ENCODE peak calls at places on chromosomes 5 and 9, in eight cellular contexts. X is Peyer's patch, L is tibial nerve, Z is ovary, K is stomach, A is prostate gland, M is IMR-90, F is transverse colon. U is an unnamed sample.
A peak's percentile ranks its signal among the peaks of the same experiment; 100 is the strongest.

GRCh38 chr5:84885479-84886258 is 501.0 kb upstream of the EDIL3 start:
- DNase-seq in Z (peak; percentile 14), M (peak; percentile 78), L (no peak), K (no peak), X (no peak), F (no peak), A (no peak), U (no peak)

GRCh38 chr9:38243993-38244392 is 148.5 kb upstream of the ALDH1B1 start:
- DNase-seq in X (no peak), M (no peak), Z (no peak), L (no peak), A (no peak), F (no peak), K (no peak), U (no peak)

GRCh38 chr5:33824516-33825195 is 67.1 kb downstream of the ADAMTS12 start:
- DNase-seq in A (no peak), Z (no peak), F (peak; percentile 11), M (peak; percentile 81), K (no peak), X (peak; percentile 47), L (no peak), U (no peak)

GRCh38 chr5:127028822-127029457 is 1.4 kb downstream of the MARCHF3 start:
- DNase-seq in L (no peak), M (peak; percentile 36), F (peak; percentile 57), Z (peak; percentile 19), X (peak; percentile 64), A (peak; percentile 22), K (no peak), U (no peak)

GRCh38 chr9:37967681-37968080 is 63.8 kb upstream of the SLC25A51 start:
- DNase-seq in F (no peak), A (no peak), X (no peak), L (no peak), Z (no peak), M (no peak), K (no peak), U (peak; percentile 27)

GRCh38 chr5:115375922-115376321 is 79.5 kb upstream of the CCDC112 start:
- DNase-seq in Z (no peak), X (peak; percentile 59), F (peak; percentile 22), L (no peak), K (no peak), A (no peak), M (peak; percentile 61), U (no peak)

GRCh38 chr9:113464672-113465271 is 1.2 kb downstream of the RGS3 start:
- DNase-seq in Z (no peak), X (no peak), A (no peak), F (no peak), K (no peak), L (no peak), M (no peak), U (no peak)

GRCh38 chr9:138077126-138077525 is 199.5 kb downstream of the CACNA1B start:
- DNase-seq in F (no peak), M (no peak), X (peak; percentile 28), L (no peak), A (no peak), Z (no peak), K (peak; percentile 13), U (peak; percentile 41)

GRCh38 chr9:86749530-86750275 is 197.6 kb downstream of the GAS1 start:
- DNase-seq in A (no peak), M (peak; percentile 94), F (no peak), X (no peak), Z (no peak), K (no peak), L (no peak), U (no peak)

GRCh38 chr5:79582186-79582585 is 30.1 kb upstream of the TENT2 start:
- DNase-seq in X (no peak), L (no peak), Z (no peak), A (no peak), K (no peak), F (no peak), M (no peak), U (no peak)

GRCh38 chr5:124704594-124705284 is 41.7 kb downstream of the ZNF608 start:
- DNase-seq in M (no peak), X (no peak), L (no peak), F (no peak), A (no peak), K (no peak), Z (no peak), U (no peak)

GRCh38 chr9:69899491-69899890 is 78.9 kb downstream of the CFAP95 start:
- DNase-seq in X (no peak), A (no peak), K (no peak), Z (no peak), F (no peak), M (no peak), L (no peak), U (no peak)

GRCh38 chr5:159878988-159879471 is 37.3 kb upstream of the ADRA1B start:
- DNase-seq in X (peak; percentile 67), L (peak; percentile 26), K (peak; percentile 40), Z (peak; percentile 67), F (peak; percentile 56), M (peak; percentile 85), A (no peak), U (no peak)

GRCh38 chr5:148978370-148979103 is 84.3 kb downstream of the SH3TC2 start:
- DNase-seq in X (no peak), K (no peak), M (no peak), L (no peak), Z (no peak), A (no peak), F (no peak), U (no peak)

GRCh38 chr5:89901983-89902382 is 507.6 kb downstream of the CETN3 start:
- DNase-seq in M (no peak), A (peak; percentile 57), F (peak; percentile 18), X (no peak), Z (no peak), L (no peak), K (no peak), U (no peak)

GRCh38 chr9:133457748-133458147 is 2.0 kb upstream of the CACFD1 start:
- DNase-seq in A (no peak), F (no peak), Z (no peak), M (no peak), K (no peak), L (no peak), X (no peak), U (no peak)

GRCh38 chr9:133460405-133461175 is 812 bp downstream of the CACFD1 start:
- DNase-seq in M (no peak), L (peak; percentile 21), K (peak; percentile 93), Z (peak; percentile 76), A (peak; percentile 41), X (peak; percentile 91), F (peak; percentile 89), U (no peak)

GRCh38 chr9:133461975-133462374 is 2.2 kb downstream of the CACFD1 start:
- DNase-seq in K (peak; percentile 44), M (no peak), Z (no peak), X (no peak), A (no peak), F (no peak), L (no peak), U (no peak)

GRCh38 chr9:133458643-133459312 is 1.0 kb upstream of the CACFD1 start:
- DNase-seq in L (no peak), K (no peak), X (no peak), Z (no peak), F (no peak), M (no peak), A (no peak), U (peak; percentile 75)

DNA sequence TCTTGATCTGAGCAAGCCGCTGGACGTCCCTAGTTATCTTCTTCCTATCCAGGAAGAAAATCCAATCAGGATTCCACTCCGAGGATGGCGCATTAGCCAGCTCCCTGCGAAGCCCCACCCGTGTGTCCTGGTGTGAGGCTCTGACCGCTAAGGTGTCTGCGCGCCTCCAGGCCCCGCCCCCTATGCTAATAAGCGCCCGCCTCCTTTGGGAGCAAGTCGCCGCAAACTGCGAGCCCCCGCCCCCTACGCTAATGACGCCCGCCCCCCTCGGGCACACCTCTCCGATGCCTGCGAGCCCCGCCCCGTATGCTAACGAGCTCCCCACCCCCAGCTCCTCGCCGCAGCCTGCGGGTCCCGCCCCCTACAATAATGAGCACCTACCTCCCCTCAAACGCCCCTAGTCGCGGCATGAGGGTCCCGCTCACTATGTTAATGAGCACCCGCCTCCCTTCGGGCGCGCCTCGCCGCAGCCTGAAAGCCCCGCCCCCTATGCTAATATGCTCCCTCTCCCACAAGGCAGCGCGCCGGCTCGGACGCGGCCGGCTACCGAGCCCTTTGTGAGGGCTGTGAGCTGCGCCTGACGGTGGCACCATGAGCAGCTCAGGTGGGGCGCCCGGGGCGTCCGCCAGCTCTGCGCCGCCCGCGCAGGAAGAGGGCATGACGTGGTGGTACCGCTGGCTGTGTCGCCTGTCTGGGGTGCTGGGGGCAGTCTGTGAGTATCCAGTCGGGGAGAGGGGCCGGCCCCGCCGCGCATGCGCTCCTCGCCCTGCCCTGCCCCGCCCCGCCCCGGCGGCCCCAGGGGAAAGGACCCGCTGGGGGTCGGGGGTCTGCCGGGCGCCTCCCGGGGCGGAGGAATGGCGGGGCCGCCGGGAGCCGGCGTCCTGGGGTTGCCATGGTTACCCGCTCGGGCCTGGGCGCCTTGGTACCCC is at the start of gene CACFD1:
- DNase-seq in K (peak; percentile 99), Z (peak; percentile 98), X (peak; percentile 99), A (peak; percentile 97), M (peak; percentile 81), L (peak; percentile 94), F (peak; percentile 99), U (peak; percentile 99)
- TF ChIP-seq POLR2A in K (no peak), Z (peak; percentile 83), X (peak; percentile 93), A (peak; percentile 84), M (peak; percentile 77), L (no peak), F (peak; percentile 95), U (no peak)

DNA sequence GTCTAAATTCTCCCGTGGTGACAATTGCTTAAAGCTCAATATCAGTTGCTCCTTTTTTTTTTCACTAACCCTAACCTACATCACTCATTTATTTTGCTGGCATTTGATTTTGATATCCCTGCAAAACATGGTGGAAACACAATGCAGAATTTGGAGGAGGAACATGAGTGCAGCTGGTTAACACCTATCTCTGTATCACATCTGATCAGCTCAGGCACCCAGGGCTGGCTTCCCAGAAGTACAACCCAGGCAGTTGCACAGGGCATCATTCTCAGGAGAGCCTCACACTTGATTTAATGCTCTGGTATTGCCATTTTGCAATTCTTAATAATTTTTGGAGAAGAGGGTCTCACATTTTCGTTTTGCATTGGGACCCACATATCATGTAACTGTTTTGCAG is 19.1 kb upstream of the ADAM19 start:
- DNase-seq in K (no peak), M (no peak), Z (no peak), X (no peak), L (no peak), A (no peak), F (no peak), U (no peak)
- H3K27me3 ChIP-seq in K (no peaks in the 10 kb centered on the region), M (no peaks in the 10 kb centered on the region), Z (no peaks in the 10 kb centered on the region), X (no peaks in the 10 kb centered on the region), L (no peaks in the 10 kb centered on the region), A (no peaks in the 10 kb centered on the region), F (no peaks in the 10 kb centered on the region), U (no peaks in the 10 kb centered on the region)

GRCh38 chr9:109779711-109780452 is at the start of gene PALM2AKAP2:
- DNase-seq in Z (peak; percentile 22), X (peak; percentile 52), K (no peak), A (peak; percentile 24), L (no peak), F (peak; percentile 41), M (peak; percentile 68), U (no peak)
- TF ChIP-seq POLR2A in Z (no peak), X (no peak), K (no peak), A (no peak), L (no peak), F (no peak), M (no peak), U (no peak)

DNA sequence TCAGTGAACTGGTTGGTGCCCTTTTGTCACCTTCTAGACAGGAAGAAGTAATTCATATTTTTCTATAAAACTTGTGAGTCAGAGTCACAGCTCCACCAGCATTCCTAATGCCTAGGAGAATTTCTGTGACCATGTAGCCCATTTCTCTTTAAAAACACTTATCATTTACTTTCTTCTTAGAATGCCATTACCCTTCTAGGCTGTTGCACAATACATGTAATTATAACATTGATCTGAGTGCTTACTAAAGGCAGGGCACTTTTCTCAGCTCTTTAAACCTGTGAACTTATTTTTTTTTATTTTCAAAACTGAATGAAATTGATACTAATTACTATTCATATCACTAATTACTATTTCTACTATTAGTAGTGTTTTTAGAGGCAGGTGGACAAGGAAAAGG is 373.7 kb downstream of the TLE4 start:
- DNase-seq in X (no peak), F (no peak), M (no peak), K (no peak), A (no peak), L (no peak), Z (no peak), U (no peak)
- H3K27me3 ChIP-seq in X (no peaks in the 10 kb centered on the region), F (no peaks in the 10 kb centered on the region), M (no peaks in the 10 kb centered on the region), K (no peaks in the 10 kb centered on the region), A (no peaks in the 10 kb centered on the region), L (no peaks in the 10 kb centered on the region), Z (no peaks in the 10 kb centered on the region), U (no peaks in the 10 kb centered on the region)